ENCODE peak calls at places on chromosomes 12 and 14, in four cellular contexts. One of them, this sample, is unnamed.

GRCh38 chr12:31922341-31923062 is 36.7 kb upstream of the RESF1 start:
- DNase-seq in suprapubic skin: no peak
- DNase-seq in heart right ventricle: no peak
- DNase-seq in psoas muscle: no peak
- DNase-seq in this sample: no peak

GRCh38 chr12:49198431-49199155 is 9.7 kb upstream of the TUBA1A start:
- DNase-seq in suprapubic skin: no peak
- DNase-seq in heart right ventricle: peak; percentile 73
- DNase-seq in psoas muscle: peak; percentile 28
- DNase-seq in this sample: no peak

GRCh38 chr12:22283006-22283506 is 51.5 kb downstream of the ST8SIA1 start:
- DNase-seq in suprapubic skin: no peak
- DNase-seq in heart right ventricle: no peak
- DNase-seq in psoas muscle: no peak
- DNase-seq in this sample: no peak

GRCh38 chr12:32501835-32502333 is 102.5 kb downstream of the FGD4 start:
- DNase-seq in psoas muscle: peak; percentile 20
- DNase-seq in heart right ventricle: peak; percentile 28
- DNase-seq in suprapubic skin: peak; percentile 77
- DNase-seq in this sample: no peak

GRCh38 chr14:102778616-102779351 is 1.5 kb downstream of the TRAF3 start:
- DNase-seq in psoas muscle: no peak
- DNase-seq in heart right ventricle: no peak
- DNase-seq in suprapubic skin: no peak
- DNase-seq in this sample: no peak

GRCh38 chr14:78143489-78144145 is 26.6 kb upstream of the NRXN3 start:
- DNase-seq in heart right ventricle: no peak
- DNase-seq in psoas muscle: no peak
- DNase-seq in suprapubic skin: no peak
- DNase-seq in this sample: no peak

GRCh38 chr14:80491131-80491530 is 279.8 kb upstream of the DIO2 start:
- DNase-seq in psoas muscle: peak; percentile 49
- DNase-seq in suprapubic skin: no peak
- DNase-seq in heart right ventricle: peak; percentile 57
- DNase-seq in this sample: no peak

GRCh38 chr12:118650586-118650960 is 274.2 kb downstream of the SUDS3 start:
- DNase-seq in heart right ventricle: no peak
- DNase-seq in suprapubic skin: no peak
- DNase-seq in psoas muscle: no peak
- DNase-seq in this sample: no peak

GRCh38 chr12:23887055-23887835 is 62.2 kb downstream of the SOX5 start:
- DNase-seq in psoas muscle: no peak
- DNase-seq in heart right ventricle: no peak
- DNase-seq in suprapubic skin: no peak
- DNase-seq in this sample: no peak

GRCh38 chr12:55019784-55020183 is at the start of gene NEUROD4:
- DNase-seq in heart right ventricle: peak; percentile 27
- DNase-seq in psoas muscle: no peak
- DNase-seq in suprapubic skin: no peak
- DNase-seq in this sample: no peak

GRCh38 chr14:102211240-102211639 is 71.5 kb downstream of the WDR20 start:
- DNase-seq in psoas muscle: no peak
- DNase-seq in suprapubic skin: no peak
- DNase-seq in heart right ventricle: no peak
- DNase-seq in this sample: no peak

GRCh38 chr12:109548258-109548657 is 25.0 kb downstream of the MMAB start:
- DNase-seq in psoas muscle: no peak
- DNase-seq in heart right ventricle: no peak
- DNase-seq in suprapubic skin: no peak
- DNase-seq in this sample: no peak

GRCh38 chr14:91595736-91596135 is 85.6 kb upstream of the PPP4R3A start:
- DNase-seq in heart right ventricle: no peak
- DNase-seq in psoas muscle: no peak
- DNase-seq in suprapubic skin: no peak
- DNase-seq in this sample: no peak

GRCh38 chr12:112347521-112347920 is 34.7 kb downstream of the HECTD4 start:
- DNase-seq in suprapubic skin: no peak
- DNase-seq in psoas muscle: no peak
- DNase-seq in heart right ventricle: no peak
- DNase-seq in this sample: no peak

GRCh38 chr12:11649413-11650278 is at the start of gene ETV6:
- DNase-seq in psoas muscle: peak; percentile 64
- DNase-seq in heart right ventricle: peak; percentile 82
- DNase-seq in suprapubic skin: peak; percentile 73
- DNase-seq in this sample: peak; percentile 94

GRCh38 chr12:1595690-1596347 is 1.4 kb upstream of the FBXL14 start:
- DNase-seq in heart right ventricle: no peak
- DNase-seq in psoas muscle: no peak
- DNase-seq in suprapubic skin: no peak
- DNase-seq in this sample: no peak

GRCh38 chr12:103308396-103308795 is 187.4 kb downstream of the C12orf42 start:
- DNase-seq in suprapubic skin: no peak
- DNase-seq in psoas muscle: no peak
- DNase-seq in heart right ventricle: no peak
- DNase-seq in this sample: no peak

GRCh38 chr12:57006809-57007475 is 596 bp upstream of the ZBTB39 start:
- DNase-seq in psoas muscle: no peak
- DNase-seq in suprapubic skin: no peak
- DNase-seq in heart right ventricle: no peak
- DNase-seq in this sample: no peak

GRCh38 chr12:49885663-49886461 is 17.8 kb downstream of the FAIM2 start:
- DNase-seq in psoas muscle: no peak
- DNase-seq in suprapubic skin: no peak
- DNase-seq in heart right ventricle: no peak
- DNase-seq in this sample: no peak

GRCh38 chr14:56274556-56274955 is 156.3 kb downstream of the PELI2 start:
- DNase-seq in suprapubic skin: no peak
- DNase-seq in psoas muscle: no peak
- DNase-seq in heart right ventricle: no peak
- DNase-seq in this sample: no peak

GRCh38 chr12:131618303-131618658 is 92.6 kb upstream of the SFSWAP start:
- DNase-seq in heart right ventricle: no peak
- DNase-seq in psoas muscle: no peak
- DNase-seq in suprapubic skin: no peak
- DNase-seq in this sample: no peak

GRCh38 chr14:70888151-70888499 is 19.1 kb upstream of the PCNX1 start:
- DNase-seq in suprapubic skin: no peak
- DNase-seq in psoas muscle: no peak
- DNase-seq in heart right ventricle: no peak
- DNase-seq in this sample: no peak

GRCh38 chr14:102927878-102928411 is 5.5 kb downstream of the AMN start:
- DNase-seq in psoas muscle: no peak
- DNase-seq in heart right ventricle: no peak
- DNase-seq in suprapubic skin: no peak
- DNase-seq in this sample: no peak

GRCh38 chr14:76154539-76155126 is 2.9 kb downstream of the GPATCH2L start:
- DNase-seq in psoas muscle: no peak
- DNase-seq in suprapubic skin: no peak
- DNase-seq in heart right ventricle: no peak
- DNase-seq in this sample: no peak

GRCh38 chr12:123391546-123392343 is 7.8 kb downstream of the KMT5A start:
- DNase-seq in heart right ventricle: no peak
- DNase-seq in suprapubic skin: no peak
- DNase-seq in psoas muscle: no peak
- DNase-seq in this sample: no peak

GRCh38 chr14:101622251-101623076 is 61.2 kb downstream of the DIO3 start:
- DNase-seq in psoas muscle: no peak
- DNase-seq in heart right ventricle: no peak
- DNase-seq in suprapubic skin: no peak
- DNase-seq in this sample: peak; percentile 78

GRCh38 chr14:61525293-61526011 is 169.9 kb upstream of the HIF1A start:
- DNase-seq in psoas muscle: peak; percentile 67
- DNase-seq in heart right ventricle: peak; percentile 52
- DNase-seq in suprapubic skin: peak; percentile 78
- DNase-seq in this sample: no peak

GRCh38 chr12:27870939-27871338 is 90.9 kb upstream of the MANSC4 start:
- DNase-seq in heart right ventricle: no peak
- DNase-seq in suprapubic skin: no peak
- DNase-seq in psoas muscle: no peak
- DNase-seq in this sample: no peak

GRCh38 chr14:63045234-63045611 is at the start of gene KCNH5:
- DNase-seq in suprapubic skin: no peak
- DNase-seq in heart right ventricle: no peak
- DNase-seq in psoas muscle: peak; percentile 17
- DNase-seq in this sample: no peak
- H3K27me3 ChIP-seq in suprapubic skin: peaks cover 67% of the 10 kb centered on the region
- H3K27me3 ChIP-seq in heart right ventricle: peaks cover 87% of the 10 kb centered on the region
- H3K27me3 ChIP-seq in psoas muscle: peaks cover 4% of the 10 kb centered on the region
- H3K27me3 ChIP-seq in this sample: peaks cover 7% of the 10 kb centered on the region

GRCh38 chr14:96501383-96501745 is 818 bp upstream of the PAPOLA start:
- DNase-seq in psoas muscle: no peak
- DNase-seq in suprapubic skin: no peak
- DNase-seq in heart right ventricle: no peak
- DNase-seq in this sample: no peak
- TF ChIP-seq CTCF in psoas muscle: no peak
- TF ChIP-seq CTCF in suprapubic skin: no peak
- TF ChIP-seq CTCF in heart right ventricle: no peak
- TF ChIP-seq CTCF in this sample: no peak

GRCh38 chr14:65234752-65235361 is 132.5 kb upstream of the MAX start:
- DNase-seq in heart right ventricle: no peak
- DNase-seq in psoas muscle: no peak
- DNase-seq in suprapubic skin: no peak
- DNase-seq in this sample: no peak
- H3K4me1 ChIP-seq in heart right ventricle: peaks cover 46% of the 10 kb centered on the region
- H3K4me1 ChIP-seq in psoas muscle: no peaks in the 10 kb centered on the region
- H3K4me1 ChIP-seq in suprapubic skin: peaks cover 14% of the 10 kb centered on the region
- H3K4me1 ChIP-seq in this sample: no peaks in the 10 kb centered on the region

GRCh38 chr14:104115691-104116543 is 22.5 kb upstream of the KIF26A start:
- DNase-seq in heart right ventricle: no peak
- DNase-seq in suprapubic skin: peak; percentile 69
- DNase-seq in psoas muscle: peak; percentile 9
- DNase-seq in this sample: no peak
- H3K27me3 ChIP-seq in heart right ventricle: peaks cover 61% of the 10 kb centered on the region
- H3K27me3 ChIP-seq in suprapubic skin: peaks cover 54% of the 10 kb centered on the region
- H3K27me3 ChIP-seq in psoas muscle: no peaks in the 10 kb centered on the region
- H3K27me3 ChIP-seq in this sample: peaks cover 91% of the 10 kb centered on the region

DNA sequence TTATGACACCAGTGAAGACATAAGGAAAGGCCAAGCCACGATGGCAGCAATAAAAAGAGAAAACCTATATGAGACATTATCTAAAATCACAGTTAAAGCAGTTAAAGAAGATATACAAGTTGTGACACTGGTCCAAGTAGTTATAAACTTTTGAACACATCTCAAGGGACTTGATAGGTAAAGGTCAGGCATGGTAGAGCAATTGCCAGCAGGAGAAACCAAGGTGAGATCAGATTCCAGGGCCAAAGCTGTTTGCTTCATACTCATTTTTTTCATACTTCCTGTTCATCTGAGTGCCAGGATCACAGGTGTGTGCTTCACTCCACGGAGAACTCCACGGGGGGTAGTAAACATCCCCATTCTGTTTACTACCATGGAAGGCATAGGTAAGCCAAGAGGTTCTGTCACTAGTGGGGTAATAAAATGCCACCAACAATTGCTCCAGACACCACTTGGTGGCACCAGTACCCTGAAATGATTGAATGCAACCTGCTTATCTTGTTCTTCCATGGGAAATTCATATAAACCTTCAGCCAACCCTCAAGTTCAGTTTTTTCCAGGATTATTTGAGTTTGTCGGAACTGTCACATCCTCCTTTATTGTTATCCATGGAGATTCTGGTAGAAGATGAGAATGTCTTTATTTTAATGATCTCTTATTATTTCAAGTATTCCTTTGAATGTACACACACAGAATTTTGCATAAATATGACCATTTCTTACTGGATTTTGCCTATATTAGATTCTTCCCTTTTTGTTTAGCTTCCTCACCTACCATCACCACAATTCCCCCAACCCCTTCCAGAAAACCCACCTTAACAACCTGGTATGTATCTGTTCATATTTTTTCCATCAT is 59.2 kb upstream of the TSPAN8 start:
- DNase-seq in heart right ventricle: no peak
- DNase-seq in suprapubic skin: no peak
- DNase-seq in psoas muscle: no peak
- DNase-seq in this sample: no peak
- TF ChIP-seq CTCF in heart right ventricle: no peak
- TF ChIP-seq CTCF in suprapubic skin: peak; percentile 38
- TF ChIP-seq CTCF in psoas muscle: peak; percentile 52
- TF ChIP-seq CTCF in this sample: no peak

DNA sequence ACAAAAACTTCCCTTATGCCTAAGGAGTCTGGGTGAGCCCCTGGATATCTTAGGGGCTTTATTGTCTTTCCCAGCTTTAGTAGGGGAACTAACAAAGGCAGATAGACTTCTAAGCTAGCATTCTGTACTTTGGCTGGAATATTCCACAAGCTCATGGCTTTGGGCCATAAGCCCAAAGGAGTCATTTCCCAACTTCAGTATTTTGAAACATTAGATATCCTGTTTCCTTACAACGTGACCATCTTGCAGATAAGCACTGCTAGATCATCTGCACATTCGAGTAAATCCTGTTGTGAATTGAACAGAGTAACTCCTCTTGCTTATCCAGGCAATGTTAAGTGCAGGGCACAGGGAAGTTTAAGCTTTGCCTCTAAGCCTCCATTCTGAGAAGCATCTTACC is 70.6 kb upstream of the ACTN1 start:
- DNase-seq in psoas muscle: no peak
- DNase-seq in suprapubic skin: no peak
- DNase-seq in heart right ventricle: peak; percentile 69
- DNase-seq in this sample: no peak
- H3K4me1 ChIP-seq in psoas muscle: peaks cover 54% of the 10 kb centered on the region
- H3K4me1 ChIP-seq in suprapubic skin: peaks cover 72% of the 10 kb centered on the region
- H3K4me1 ChIP-seq in heart right ventricle: peaks cover 84% of the 10 kb centered on the region
- H3K4me1 ChIP-seq in this sample: peaks cover 79% of the 10 kb centered on the region

DNA sequence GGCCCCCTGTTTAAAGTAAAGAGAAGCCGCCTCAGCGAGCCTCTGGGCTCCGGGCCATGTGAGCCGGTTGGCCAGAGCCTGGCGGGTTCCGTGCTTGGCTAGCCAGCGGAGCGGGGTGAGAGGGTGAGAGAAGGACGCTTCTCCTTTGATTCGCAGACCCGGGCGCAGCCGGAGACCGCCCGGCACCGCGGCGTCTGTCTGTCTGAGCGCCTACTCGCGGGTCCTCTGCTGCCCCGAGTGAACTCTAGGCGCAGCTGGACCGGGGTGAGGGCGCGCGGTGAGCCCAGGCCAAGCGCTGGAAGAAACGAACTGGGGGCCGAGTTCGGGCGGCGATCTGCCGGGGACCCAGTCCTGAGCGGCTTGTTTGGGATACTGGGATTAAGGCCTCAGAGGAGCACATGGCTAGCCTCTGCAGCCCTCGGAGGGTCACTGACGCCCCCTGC is 41.4 kb upstream of the TBX5 start:
- DNase-seq in suprapubic skin: no peak
- DNase-seq in psoas muscle: no peak
- DNase-seq in heart right ventricle: no peak
- DNase-seq in this sample: no peak
- H3K27me3 ChIP-seq in suprapubic skin: peaks cover 98% of the 10 kb centered on the region
- H3K27me3 ChIP-seq in psoas muscle: no peaks in the 10 kb centered on the region
- H3K27me3 ChIP-seq in heart right ventricle: peaks cover 81% of the 10 kb centered on the region
- H3K27me3 ChIP-seq in this sample: peaks cover 78% of the 10 kb centered on the region

This sample was measured in esophagus muscularis mucosa.